ENCODE peak calls at places on chromosomes 16 and 17, in four cellular contexts. Z is neural progenitor cell, W is right lobe of liver, Y is WERI-Rb-1. H is an unnamed sample.

GRCh38 chr16:1054660-1055556 is 17.6 kb upstream of the SSTR5 start:
- DNase-seq in W (peak), Z (peak), Y (peak), H (peak)

GRCh38 chr17:13079010-13079409 is 61.2 kb upstream of the ELAC2 start:
- DNase-seq in Y (peak), W (no peak), Z (no peak), H (no peak)

GRCh38 chr17:71412803-71413202 is 708.0 kb upstream of the SOX9 start:
- DNase-seq in W (no peak), Z (no peak), Y (no peak), H (no peak)

GRCh38 chr16:85915125-85915845 is 16.3 kb downstream of the IRF8 start:
- DNase-seq in Y (no peak), W (no peak), Z (no peak), H (no peak)

GRCh38 chr16:69324013-69324531 is 6.3 kb downstream of the PDF start:
- DNase-seq in W (peak), Z (no peak), Y (no peak), H (peak)

GRCh38 chr17:77420804-77421634 is 280.2 kb downstream of the SEC14L1 start:
- DNase-seq in Y (peak), W (peak), Z (peak), H (no peak)

GRCh38 chr16:82653550-82654511 is 27.1 kb downstream of the CDH13 start:
- DNase-seq in Y (no peak), W (no peak), Z (no peak), H (no peak)

GRCh38 chr16:87062569-87063442 is 254.4 kb downstream of the C16orf95 start:
- DNase-seq in W (peak), Y (peak), Z (peak), H (no peak)

GRCh38 chr16:1002399-1003161 is 21.0 kb downstream of the SOX8 start:
- DNase-seq in W (no peak), Y (no peak), Z (no peak), H (peak)

GRCh38 chr16:20678242-20678641 is 19.2 kb downstream of the ACSM1 start:
- DNase-seq in W (no peak), Y (no peak), Z (no peak), H (no peak)

GRCh38 chr16:68234188-68235104 is 1.5 kb downstream of the ESRP2 start:
- DNase-seq in W (peak), Z (no peak), Y (no peak), H (peak)

GRCh38 chr17:18182190-18182977 is 1.2 kb upstream of the ALKBH5 start:
- DNase-seq in Y (no peak), W (peak), Z (peak), H (peak)

GRCh38 chr16:75310541-75310940 is 59.1 kb upstream of the BCAR1 start:
- DNase-seq in Y (no peak), Z (no peak), W (no peak), H (no peak)

GRCh38 chr17:81002409-81003361 is 11.0 kb downstream of the CHMP6 start:
- DNase-seq in W (no peak), Z (no peak), Y (no peak), H (no peak)

GRCh38 chr17:9632741-9633140 is 12.6 kb upstream of the USP43 start:
- DNase-seq in W (no peak), Z (no peak), Y (no peak), H (no peak)

GRCh38 chr16:69311533-69312388 is 611 bp downstream of the VPS4A start:
- DNase-seq in Y (peak), W (peak), Z (peak), H (no peak)

GRCh38 chr17:57648720-57649119 is 96.4 kb downstream of the CCDC182 start:
- DNase-seq in Z (no peak), W (no peak), Y (no peak), H (no peak)

GRCh38 chr16:86886651-86887050 is 308.3 kb downstream of the FOXL1 start:
- DNase-seq in W (no peak), Y (no peak), Z (no peak), H (no peak)

GRCh38 chr17:21542070-21542469 is 150.3 kb upstream of the KCNJ18 start:
- DNase-seq in Y (no peak), W (no peak), Z (no peak), H (no peak)

GRCh38 chr17:17837380-17837821 is 615 bp upstream of the SREBF1 start:
- DNase-seq in W (no peak), Z (peak), Y (no peak), H (no peak)

GRCh38 chr16:53080345-53081031 is 25.7 kb downstream of the CHD9 start:
- DNase-seq in Y (no peak), Z (no peak), W (no peak), H (peak)

GRCh38 chr16:526181-527014 is 1.1 kb upstream of the CAPN15 start:
- DNase-seq in W (no peak), Z (peak), Y (peak), H (no peak)

GRCh38 chr17:76408037-76408849 is 23.8 kb downstream of the SPHK1 start:
- DNase-seq in Z (peak), Y (peak), W (peak), H (no peak)

GRCh38 chr16:74695450-74696422 is 4.9 kb downstream of the MLKL start:
- DNase-seq in Z (peak), Y (peak), W (peak), H (peak)

GRCh38 chr17:63940584-63940983 is 8.5 kb upstream of the CD79B start:
- DNase-seq in W (no peak), Y (no peak), Z (no peak), H (no peak)

GRCh38 chr17:65754081-65754480 is 192.6 kb upstream of the AXIN2 start:
- DNase-seq in Y (no peak), Z (no peak), W (no peak), H (no peak)

GRCh38 chr17:81322271-81323082 is 27.4 kb upstream of the SLC38A10 start:
- DNase-seq in W (no peak), Y (peak), Z (no peak), H (no peak)

GRCh38 chr17:4537451-4538235 is 17.5 kb downstream of the MYBBP1A start:
- DNase-seq in Z (no peak), W (no peak), Y (no peak), H (no peak)

GRCh38 chr16:83113317-83113716 is 486.5 kb downstream of the CDH13 start:
- DNase-seq in Y (peak), W (no peak), Z (peak), H (no peak)

GRCh38 chr17:3888343-3889171 is 4.3 kb downstream of the CAMKK1 start:
- DNase-seq in Y (peak), W (no peak), Z (peak), H (peak)

GRCh38 chr17:27471321-27472269 is 15.3 kb downstream of the KSR1 start:
- DNase-seq in W (no peak), Z (no peak), Y (no peak), H (no peak)

GRCh38 chr16:21084631-21085235 is 65.9 kb downstream of the DNAH3 start:
- DNase-seq in Z (no peak), W (no peak), Y (no peak), H (no peak)

GRCh38 chr17:46191332-46192210 is 1.7 kb downstream of the KANSL1 start:
- DNase-seq in Y (peak), W (no peak), Z (peak), H (no peak)
- H3K4me3 ChIP-seq in Y (peak), W (peak), Z (peak), H (peak)

GRCh38 chr17:44774271-44775135 is 15.7 kb downstream of the ADAM11 start:
- DNase-seq in W (peak), Y (peak), Z (peak), H (no peak)

GRCh38 chr17:44776628-44777393 is 18.0 kb downstream of the ADAM11 start:
- DNase-seq in Z (no peak), Y (no peak), W (no peak), H (no peak)

GRCh38 chr17:44775838-44776621 is 17.2 kb downstream of the ADAM11 start:
- DNase-seq in Z (no peak), W (no peak), Y (peak), H (no peak)

GRCh38 chr17:44773140-44773539 is 14.4 kb downstream of the ADAM11 start:
- DNase-seq in Z (no peak), W (no peak), Y (no peak), H (no peak)

DNA sequence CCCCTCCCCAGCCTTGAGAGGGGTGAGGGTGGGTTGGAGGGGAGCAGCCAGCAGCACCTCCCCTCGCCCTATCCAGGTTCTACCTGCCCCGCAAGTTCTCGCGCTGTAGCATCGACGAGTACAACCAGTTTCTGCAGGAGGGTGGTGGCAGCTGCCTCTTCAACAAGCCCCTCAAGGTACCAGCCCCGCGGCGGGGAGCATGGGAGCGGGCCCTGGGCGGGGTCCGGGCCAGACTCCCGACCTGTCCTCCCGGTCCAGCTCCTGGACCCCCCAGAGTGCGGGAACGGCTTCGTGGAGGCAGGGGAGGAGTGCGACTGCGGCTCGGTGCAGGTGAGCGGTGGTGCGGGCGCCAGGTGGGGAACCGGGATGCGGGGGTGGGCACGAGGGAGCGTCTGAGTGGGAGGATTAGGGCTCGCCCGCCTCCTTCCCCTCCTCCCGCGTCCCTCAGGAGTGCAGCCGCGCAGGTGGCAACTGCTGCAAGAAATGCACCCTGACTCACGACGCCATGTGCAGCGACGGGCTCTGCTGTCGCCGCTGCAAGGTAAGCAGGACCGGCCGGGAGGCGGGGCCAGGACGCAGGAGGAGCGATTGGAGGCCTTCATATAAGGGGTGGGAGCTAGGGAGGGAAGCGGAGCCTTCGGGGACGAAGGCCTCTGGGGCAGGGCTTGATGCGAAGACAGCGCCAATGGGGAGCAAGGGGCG is 16.5 kb downstream of the ADAM11 start:
- DNase-seq in Y (peak), Z (peak), W (peak), H (peak)
- TF ChIP-seq CTCF in Y (no peak), Z (no peak), W (no peak), H (no peak)

GRCh38 chr16:15523092-15523541 is 88.7 kb downstream of the BMERB1 start:
- DNase-seq in Y (no peak), W (peak), Z (peak), H (peak)
- H3K4me3 ChIP-seq in Y (no peak), W (no peak), Z (no peak), H (no peak)

DNA sequence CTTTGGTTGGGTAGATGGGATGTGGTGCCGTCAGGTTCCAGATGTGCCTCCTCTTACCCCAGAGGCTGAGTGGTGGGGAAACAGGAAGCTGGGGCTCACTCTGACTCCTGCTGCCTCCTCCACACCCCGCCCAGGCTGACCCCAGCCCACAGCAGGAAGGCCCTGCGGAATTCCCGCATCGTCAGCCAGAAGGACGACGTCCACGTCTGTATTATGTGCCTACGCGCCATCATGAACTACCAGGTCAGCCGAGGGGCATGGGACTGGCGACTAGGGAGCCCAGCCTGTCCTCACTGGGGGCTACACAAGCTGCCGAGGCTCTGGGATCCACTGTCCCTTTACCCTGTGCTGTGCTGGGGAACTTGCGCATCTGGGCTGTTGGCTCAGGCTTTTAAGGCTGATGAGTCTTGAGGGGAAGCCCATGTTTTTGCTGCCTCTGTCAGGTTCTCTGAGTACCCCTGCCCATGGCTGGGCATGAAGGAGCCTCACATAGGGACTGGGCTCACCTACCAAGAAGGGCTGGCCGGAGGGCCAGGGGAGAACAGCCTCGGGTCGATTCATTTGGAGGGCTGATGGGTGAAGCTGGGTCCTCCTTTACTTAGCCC is 14.4 kb downstream of the FMNL1 start:
- DNase-seq in W (peak), Y (no peak), Z (no peak), H (no peak)
- TF ChIP-seq CTCF in W (no peak), Y (no peak), Z (peak), H (no peak)

GRCh38 chr17:74861554-74862107 is 1.9 kb upstream of the GRIN2C start:
- DNase-seq in Z (no peak), Y (no peak), W (no peak), H (no peak)
- H3K4me3 ChIP-seq in Z (peak), Y (peak), W (no peak), H (no peak)

GRCh38 chr17:15087946-15088345 is 177.2 kb downstream of the PMP22 start:
- DNase-seq in Y (no peak), Z (no peak), W (no peak), H (no peak)

GRCh38 chr17:15090533-15090932 is 174.6 kb downstream of the PMP22 start:
- DNase-seq in Y (no peak), W (no peak), Z (no peak), H (no peak)

GRCh38 chr17:15092261-15092660 is 172.9 kb downstream of the PMP22 start:
- DNase-seq in Y (no peak), Z (no peak), W (no peak), H (no peak)

GRCh38 chr17:15092762-15093161 is 172.4 kb downstream of the PMP22 start:
- DNase-seq in W (no peak), Y (no peak), Z (no peak), H (no peak)

GRCh38 chr17:15091825-15092224 is 173.3 kb downstream of the PMP22 start:
- DNase-seq in W (no peak), Y (peak), Z (peak), H (no peak)
- TF ChIP-seq CTCF in W (no peak), Y (peak), Z (peak), H (peak)

GRCh38 chr16:54934536-54935410 is 4.1 kb downstream of the IRX5 start:
- DNase-seq in Z (peak), W (no peak), Y (peak), H (no peak)
- H3K4me3 ChIP-seq in Z (peak), W (no peak), Y (no peak), H (no peak)

H was measured in LNCaP clone FGC.